ENCODE peak calls at places on chromosome 16, in nine cellular contexts. V is IMR-90, F is AG09309, W is endothelial cell, X is upper lobe of left lung, N is lung, S is pancreas, D is mesothelial cell of epicardium, A is activated B cell treated with CpG ODN at 0.5 μM for 24 hours. L is an unnamed sample.

GRCh38 chr16:84647830-84648594 is at the start of gene KLHL36:
- DNase-seq in V (no peak), F (no peak), W (peak), X (peak), N (peak), S (peak), D (peak), A (peak), L (peak)

GRCh38 chr16:88378836-88379693 is 3.7 kb upstream of the ZNF469 start:
- DNase-seq in V (peak), F (no peak), W (no peak), X (no peak), N (no peak), S (peak), D (no peak), A (no peak), L (no peak)

GRCh38 chr16:81564368-81565060 is 119.9 kb downstream of the CMIP start:
- DNase-seq in V (no peak), F (no peak), W (no peak), X (no peak), N (no peak), S (no peak), D (no peak), A (no peak), L (no peak)

GRCh38 chr16:85401370-85401916 is 211.7 kb upstream of the GSE1 start:
- DNase-seq in V (no peak), F (no peak), W (peak), X (no peak), N (no peak), S (peak), D (peak), A (peak), L (no peak)

GRCh38 chr16:86824751-86825310 is 246.5 kb downstream of the FOXL1 start:
- DNase-seq in V (peak), F (no peak), W (no peak), X (no peak), N (no peak), S (no peak), D (no peak), A (no peak), L (no peak)

GRCh38 chr16:46916980-46917379 is 32.8 kb downstream of the GPT2 start:
- DNase-seq in V (peak), F (no peak), W (no peak), X (no peak), N (no peak), S (no peak), D (no peak), A (no peak), L (no peak)

GRCh38 chr16:81700071-81700779 is 78.9 kb upstream of the PLCG2 start:
- DNase-seq in V (peak), F (no peak), W (no peak), X (no peak), N (no peak), S (no peak), D (no peak), A (no peak), L (no peak)

GRCh38 chr16:87576191-87576590 is 26.1 kb upstream of the JPH3 start:
- DNase-seq in V (no peak), F (no peak), W (no peak), X (no peak), N (no peak), S (no peak), D (no peak), A (no peak), L (no peak)

GRCh38 chr16:85398688-85399582 is 214.2 kb upstream of the GSE1 start:
- DNase-seq in V (no peak), F (no peak), W (no peak), X (no peak), N (no peak), S (no peak), D (no peak), A (no peak), L (no peak)

GRCh38 chr16:88784074-88784855 is 755 bp downstream of the PIEZO1 start:
- DNase-seq in V (peak), F (no peak), W (peak), X (peak), N (peak), S (peak), D (peak), A (peak), L (no peak)

GRCh38 chr16:3822366-3823045 is 58.0 kb downstream of the CREBBP start:
- DNase-seq in V (peak), F (peak), W (no peak), X (no peak), N (no peak), S (no peak), D (no peak), A (no peak), L (no peak)

GRCh38 chr16:84407588-84408313 is 39.4 kb downstream of the ATP2C2 start:
- DNase-seq in V (no peak), F (no peak), W (no peak), X (no peak), N (no peak), S (no peak), D (no peak), A (no peak), L (no peak)

GRCh38 chr16:88882358-88883030 is 16.0 kb upstream of the PABPN1L start:
- DNase-seq in V (no peak), F (no peak), W (no peak), X (no peak), N (no peak), S (no peak), D (no peak), A (no peak), L (no peak)

GRCh38 chr16:2156025-2156848 is 655 bp downstream of the TRAF7 start:
- DNase-seq in V (peak), F (peak), W (no peak), X (no peak), N (no peak), S (peak), D (peak), A (no peak), L (no peak)

GRCh38 chr16:35188288-35189155 is 1729.1 kb downstream of the TP53TG3F start:
- DNase-seq in V (no peak), F (no peak), W (no peak), X (no peak), N (no peak), S (no peak), D (no peak), A (no peak), L (no peak)
- TF ChIP-seq CTCF in V (no peak), F (no peak), W (no peak), X (no peak), N (no peak), S (no peak), D (no peak), A (no peak), L (no peak)

GRCh38 chr16:26644912-26645543 is 421.7 kb upstream of the C16orf82 start:
- DNase-seq in V (no peak), F (no peak), W (no peak), X (no peak), N (no peak), S (no peak), D (no peak), A (no peak), L (no peak)

GRCh38 chr16:26643519-26643918 is 423.2 kb upstream of the C16orf82 start:
- DNase-seq in V (no peak), F (no peak), W (no peak), X (no peak), N (peak), S (no peak), D (no peak), A (no peak), L (no peak)

GRCh38 chr16:26642047-26642664 is 424.6 kb upstream of the C16orf82 start:
- DNase-seq in V (no peak), F (no peak), W (no peak), X (no peak), N (peak), S (no peak), D (no peak), A (no peak), L (no peak)

GRCh38 chr16:26648851-26649250 is 417.9 kb upstream of the C16orf82 start:
- DNase-seq in V (no peak), F (no peak), W (no peak), X (no peak), N (no peak), S (no peak), D (no peak), A (no peak), L (no peak)

GRCh38 chr16:26645629-26646028 is 421.1 kb upstream of the C16orf82 start:
- DNase-seq in V (no peak), F (no peak), W (peak), X (no peak), N (no peak), S (no peak), D (peak), A (no peak), L (no peak)
- TF ChIP-seq CTCF in V (no peak), F (no peak), W (peak), X (no peak), N (no peak), S (no peak), D (peak), A (no peak), L (peak)

GRCh38 chr16:73483934-73484712 is 436.2 kb upstream of the ZFHX3 start:
- DNase-seq in V (no peak), F (no peak), W (no peak), X (no peak), N (no peak), S (no peak), D (peak), A (no peak), L (no peak)

GRCh38 chr16:73483076-73483791 is 435.3 kb upstream of the ZFHX3 start:
- DNase-seq in V (no peak), F (no peak), W (no peak), X (no peak), N (no peak), S (no peak), D (no peak), A (no peak), L (no peak)

GRCh38 chr16:73480381-73480780 is 432.5 kb upstream of the ZFHX3 start:
- DNase-seq in V (no peak), F (no peak), W (no peak), X (no peak), N (no peak), S (no peak), D (no peak), A (no peak), L (no peak)
- TF ChIP-seq CTCF in V (no peak), F (no peak), W (no peak), X (no peak), N (no peak), S (no peak), D (no peak), A (no peak), L (no peak)

GRCh38 chr16:67766281-67766680 is 40.1 kb downstream of the RANBP10 start:
- DNase-seq in V (peak), F (no peak), W (no peak), X (no peak), N (no peak), S (no peak), D (no peak), A (no peak), L (no peak)
- TF ChIP-seq CTCF in V (no peak), F (no peak), W (no peak), X (no peak), N (no peak), S (no peak), D (no peak), A (no peak), L (no peak)

DNA sequence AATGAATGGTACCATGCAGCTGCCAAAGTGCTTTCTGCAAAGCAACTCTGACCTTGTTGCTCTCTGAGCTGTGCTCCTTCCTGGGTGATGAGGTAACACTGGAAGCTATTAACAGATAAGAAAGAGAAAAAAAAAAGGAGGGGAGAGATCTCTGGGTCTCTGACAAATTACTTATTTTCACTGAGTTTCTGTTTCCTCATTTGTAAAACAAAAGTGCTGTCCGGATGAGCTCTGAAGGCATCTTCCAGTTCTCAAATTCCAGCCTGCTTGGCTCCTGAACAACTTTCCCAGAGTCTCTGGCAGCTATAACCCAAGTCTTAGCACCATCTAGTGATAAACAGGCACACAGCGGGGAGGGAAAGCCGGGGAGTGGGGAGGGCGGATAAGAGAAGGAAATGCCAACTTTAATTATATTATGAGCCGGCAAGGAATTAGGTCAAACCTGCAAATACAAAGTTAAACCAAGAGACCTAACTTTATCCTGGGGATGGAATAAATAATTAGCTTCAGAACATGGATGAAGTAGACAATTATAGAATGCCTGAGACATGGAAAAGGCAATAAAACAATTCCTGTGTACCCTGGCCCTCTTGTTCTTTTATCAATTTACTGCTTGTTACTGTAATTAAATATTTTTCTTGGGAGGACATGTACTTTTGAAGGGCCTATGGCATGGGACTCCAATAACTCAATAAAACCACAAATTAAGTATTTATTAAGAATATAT is 61.3 kb upstream of the KIFC3 start:
- DNase-seq in V (peak), F (peak), W (peak), X (peak), N (peak), S (peak), D (peak), A (no peak), L (no peak)
- TF ChIP-seq CTCF in V (peak), F (peak), W (no peak), X (peak), N (peak), S (no peak), D (no peak), A (no peak), L (peak)

GRCh38 chr16:49795513-49795912 is 60.4 kb downstream of the ZNF423 start:
- DNase-seq in V (no peak), F (no peak), W (no peak), X (no peak), N (no peak), S (no peak), D (no peak), A (no peak), L (no peak)
- TF ChIP-seq CTCF in V (no peak), F (no peak), W (no peak), X (no peak), N (no peak), S (no peak), D (no peak), A (no peak), L (no peak)

GRCh38 chr16:24255446-24256352 is at the start of gene CACNG3:
- DNase-seq in V (peak), F (no peak), W (peak), X (peak), N (no peak), S (peak), D (peak), A (peak), L (no peak)
- TF ChIP-seq CTCF in V (no peak), F (no peak), W (no peak), X (no peak), N (no peak), S (no peak), D (no peak), A (no peak), L (no peak)

GRCh38 chr16:80369559-80369958 is 171.2 kb upstream of the DYNLRB2 start:
- DNase-seq in V (peak), F (peak), W (peak), X (no peak), N (no peak), S (no peak), D (peak), A (no peak), L (no peak)
- TF ChIP-seq CTCF in V (peak), F (peak), W (no peak), X (no peak), N (peak), S (no peak), D (no peak), A (no peak), L (peak)

GRCh38 chr16:66318505-66318904 is 48.0 kb upstream of the CDH5 start:
- DNase-seq in V (no peak), F (no peak), W (no peak), X (no peak), N (no peak), S (no peak), D (no peak), A (no peak), L (no peak)
- TF ChIP-seq CTCF in V (no peak), F (no peak), W (no peak), X (no peak), N (no peak), S (no peak), D (no peak), A (no peak), L (no peak)

GRCh38 chr16:30406911-30407793 is at the start of gene ZNF771:
- DNase-seq in V (peak), F (no peak), W (peak), X (peak), N (peak), S (peak), D (peak), A (peak), L (peak)
- TF ChIP-seq CTCF in V (no peak), F (no peak), W (no peak), X (no peak), N (no peak), S (no peak), D (no peak), A (no peak), L (no peak)